ENCODE peak calls at places on chromosomes 1 and 21, in four cellular contexts. E, Q, J and C are unnamed samples.

GRCh38 chr21:42154237-42155044 is 64.5 kb upstream of the ABCG1 start:
- DNase-seq in Q (no peak), E (no peak), J (no peak), C (no peak)

GRCh38 chr1:151368000-151368744 is 4.3 kb downstream of the SELENBP1 start:
- DNase-seq in E (no peak), Q (no peak), J (no peak), C (no peak)

GRCh38 chr1:71658295-71658694 is 577.5 kb upstream of the ZRANB2 start:
- DNase-seq in E (no peak), J (no peak), Q (no peak), C (no peak)

GRCh38 chr1:89632213-89633102 is 462 bp upstream of the LRRC8C start:
- DNase-seq in E (peak), J (peak), Q (no peak), C (peak)

GRCh38 chr1:4165901-4166300 is 265.8 kb upstream of the C1orf174 start:
- DNase-seq in Q (no peak), E (no peak), J (no peak), C (no peak)

GRCh38 chr1:5227114-5227513 is 572.7 kb downstream of the AJAP1 start:
- DNase-seq in Q (no peak), J (no peak), E (no peak), C (no peak)

GRCh38 chr1:29332204-29332603 is 95.9 kb downstream of the PTPRU start:
- DNase-seq in E (peak), J (peak), Q (no peak), C (peak)

GRCh38 chr1:155207578-155208405 is at the start of gene THBS3:
- DNase-seq in E (no peak), Q (no peak), J (peak), C (no peak)

GRCh38 chr1:228986093-228986904 is 251.0 kb downstream of the RHOU start:
- DNase-seq in E (no peak), Q (no peak), J (no peak), C (no peak)

GRCh38 chr1:212630159-212630900 is 21.8 kb downstream of the ATF3 start:
- DNase-seq in Q (no peak), J (peak), E (peak), C (peak)

GRCh38 chr1:209190591-209191241 is 392.8 kb upstream of the CAMK1G start:
- DNase-seq in E (peak), J (peak), Q (no peak), C (peak)

GRCh38 chr1:42171679-42172266 is 7.2 kb upstream of the GUCA2A start:
- DNase-seq in J (no peak), Q (no peak), E (no peak), C (no peak)

GRCh38 chr1:32828341-32828740 is 10.9 kb downstream of the S100PBP start:
- DNase-seq in Q (no peak), J (no peak), E (no peak), C (peak)
- TF ChIP-seq RAD21 in Q (peak), J (no peak), E (no peak), C (no peak)

DNA sequence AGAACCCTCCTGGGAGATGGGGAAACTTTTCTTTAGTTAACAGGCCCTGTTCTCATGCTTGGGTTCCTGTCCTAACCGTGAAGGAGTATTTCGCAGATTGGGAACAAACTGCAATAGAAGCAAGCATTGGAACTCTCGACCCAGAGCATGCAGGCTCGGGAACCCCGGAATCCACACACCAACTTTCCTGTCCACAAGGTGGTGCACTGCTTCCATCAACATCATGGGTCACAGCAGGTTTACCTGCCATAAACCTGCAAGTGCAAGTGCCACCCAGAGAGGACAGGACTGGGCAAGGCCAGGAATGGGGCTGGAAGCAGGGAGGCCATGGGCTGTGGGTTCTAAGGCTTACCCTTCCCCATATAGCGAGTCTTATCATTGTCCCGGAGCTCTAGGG is 6.9 kb downstream of the ENO1 start:
- DNase-seq in E (no peak), Q (no peak), J (no peak), C (no peak)
- TF ChIP-seq HDAC6 in E (no peak), Q (no peak), J (no peak), C (no peak)

GRCh38 chr1:178867670-178868069 is 3.2 kb downstream of the ANGPTL1 start:
- DNase-seq in J (no peak), E (no peak), Q (no peak), C (no peak)

GRCh38 chr1:178862864-178863263 is 8.0 kb downstream of the ANGPTL1 start:
- DNase-seq in Q (no peak), E (no peak), J (no peak), C (no peak)

GRCh38 chr1:178868700-178869099 is 2.2 kb downstream of the ANGPTL1 start:
- DNase-seq in Q (no peak), J (no peak), E (no peak), C (no peak)

GRCh38 chr1:178862416-178862815 is 8.5 kb downstream of the ANGPTL1 start:
- DNase-seq in Q (no peak), E (no peak), J (no peak), C (no peak)

GRCh38 chr1:178864326-178864725 is 6.6 kb downstream of the ANGPTL1 start:
- DNase-seq in Q (no peak), J (no peak), E (no peak), C (no peak)
- TF ChIP-seq RAD21 in Q (no peak), J (no peak), E (no peak), C (no peak)

GRCh38 chr21:37496972-37497371 is 130.4 kb downstream of the DYRK1A start:
- DNase-seq in Q (no peak), E (no peak), J (no peak), C (no peak)
- TF ChIP-seq HDAC6 in Q (no peak), E (no peak), J (no peak), C (no peak)

GRCh38 chr1:243475966-243476365 is 220.1 kb downstream of the SDCCAG8 start:
- DNase-seq in E (peak), J (peak), Q (no peak), C (no peak)
- TF ChIP-seq RAD21 in E (peak), J (peak), Q (peak), C (no peak)

GRCh38 chr1:61083799-61084385 is 1.5 kb downstream of the NFIA start:
- DNase-seq in Q (no peak), J (no peak), E (peak), C (no peak)
- TF ChIP-seq HDAC6 in Q (no peak), J (no peak), E (no peak), C (no peak)